ENCODE peak calls at places on chromosome 19, in seven cellular contexts. I, H, C, E, S, U and M are unnamed samples. For H3K4me1, the result is how much of the 10 kb centered on the place peaks cover.

GRCh38 chr19:18832331-18833140 is 777 bp downstream of the UPF1 start:
- DNase-seq in S (no peak), U (no peak), H (no peak), E (no peak), I (no peak), C (no peak), M (no peak)

GRCh38 chr19:55257461-55258411 is 1.1 kb downstream of the PPP6R1 start:
- DNase-seq in C (peak), I (no peak), E (peak), H (no peak), S (no peak), U (no peak), M (no peak)

GRCh38 chr19:57308514-57308913 is 11.8 kb upstream of the ZNF543 start:
- DNase-seq in C (no peak), H (no peak), S (no peak), I (no peak), E (no peak), U (no peak), M (no peak)

GRCh38 chr19:4613258-4613751 is 26.0 kb upstream of the TNFAIP8L1 start:
- DNase-seq in C (no peak), S (no peak), I (no peak), U (no peak), E (no peak), H (no peak), M (no peak)

GRCh38 chr19:48330012-48330681 is 4.8 kb downstream of the EMP3 start:
- DNase-seq in U (peak), E (no peak), S (no peak), I (peak), H (no peak), C (no peak), M (no peak)

GRCh38 chr19:38111898-38112297 is 112.1 kb downstream of the DPF1 start:
- DNase-seq in C (no peak), I (no peak), H (no peak), U (no peak), S (no peak), E (no peak), M (no peak)

GRCh38 chr19:47379398-47379938 is 30.4 kb downstream of the DHX34 start:
- DNase-seq in S (no peak), I (no peak), U (no peak), E (no peak), H (no peak), C (no peak), M (no peak)

GRCh38 chr19:18951721-18952281 is 10.8 kb upstream of the HOMER3 start:
- DNase-seq in C (no peak), I (no peak), S (no peak), U (no peak), H (no peak), E (no peak), M (no peak)

GRCh38 chr19:46431824-46432223 is 3.1 kb upstream of the PNMA8C start:
- DNase-seq in I (no peak), U (no peak), H (no peak), S (no peak), E (no peak), C (no peak), M (no peak)

GRCh38 chr19:4267101-4267900 is 11.8 kb upstream of the SHD start:
- DNase-seq in H (no peak), U (peak), C (peak), S (peak), I (peak), E (peak), M (peak)

GRCh38 chr19:45754323-45754722 is 14.7 kb downstream of the SIX5 start:
- DNase-seq in S (no peak), H (no peak), U (no peak), I (no peak), E (no peak), C (no peak), M (no peak)

GRCh38 chr19:11736696-11737095 is 2.0 kb downstream of the ZNF823 start:
- DNase-seq in S (no peak), H (no peak), I (peak), U (peak), E (peak), C (peak), M (no peak)

GRCh38 chr19:13033819-13034611 is 38.7 kb downstream of the NFIX start:
- DNase-seq in I (peak), S (peak), H (no peak), U (peak), C (peak), E (peak), M (no peak)

GRCh38 chr19:11479470-11480080 is 1.3 kb downstream of the ELAVL3 start:
- DNase-seq in E (peak), C (no peak), U (peak), I (no peak), H (no peak), S (no peak), M (no peak)

GRCh38 chr19:16022251-16022650 is 54.0 kb upstream of the TPM4 start:
- DNase-seq in C (no peak), U (no peak), E (no peak), H (no peak), I (no peak), S (no peak), M (no peak)

GRCh38 chr19:28009696-28010095 is 1203.3 kb downstream of the UQCRFS1 start:
- DNase-seq in I (no peak), U (peak), S (no peak), C (no peak), E (peak), H (no peak), M (no peak)

GRCh38 chr19:13195678-13196077 is 45.5 kb downstream of the IER2 start:
- DNase-seq in U (no peak), C (no peak), I (peak), S (no peak), H (no peak), E (no peak), M (no peak)

GRCh38 chr19:10105241-10106099 is 692 bp upstream of the PPAN start:
- DNase-seq in C (no peak), S (no peak), H (no peak), E (no peak), U (no peak), I (no peak), M (no peak)

GRCh38 chr19:53621885-53622710 is 9.7 kb upstream of the DPRX start:
- DNase-seq in C (no peak), I (no peak), S (no peak), E (peak), H (no peak), U (no peak), M (no peak)

GRCh38 chr19:53624776-53625540 is 6.8 kb upstream of the DPRX start:
- DNase-seq in E (no peak), S (no peak), C (no peak), U (no peak), I (no peak), H (no peak), M (no peak)

GRCh38 chr19:53631949-53632407 is at the start of gene DPRX:
- DNase-seq in I (no peak), S (no peak), U (no peak), E (no peak), H (no peak), C (no peak), M (no peak)

GRCh38 chr19:53626941-53627340 is 4.9 kb upstream of the DPRX start:
- DNase-seq in U (no peak), S (no peak), H (no peak), E (no peak), I (no peak), C (no peak), M (no peak)
- H3K4me1 ChIP-seq in U (under half), S (under half), H (under half), E (under half), I (under half), C (under half), M (under half)

GRCh38 chr19:52099497-52100138 is 4.1 kb upstream of the ZNF841 start:
- DNase-seq in I (no peak), U (no peak), H (no peak), E (no peak), C (no peak), S (no peak), M (no peak)

GRCh38 chr19:52094526-52094925 is 1.0 kb downstream of the ZNF841 start:
- DNase-seq in H (no peak), C (no peak), U (no peak), I (no peak), E (no peak), S (no peak), M (no peak)

GRCh38 chr19:52095172-52096014 is at the start of gene ZNF841:
- DNase-seq in C (peak), U (peak), S (no peak), H (peak), E (peak), I (peak), M (peak)
- H3K27ac ChIP-seq in C (peak), U (peak), S (no peak), H (peak), E (peak), I (peak), M (peak)

DNA sequence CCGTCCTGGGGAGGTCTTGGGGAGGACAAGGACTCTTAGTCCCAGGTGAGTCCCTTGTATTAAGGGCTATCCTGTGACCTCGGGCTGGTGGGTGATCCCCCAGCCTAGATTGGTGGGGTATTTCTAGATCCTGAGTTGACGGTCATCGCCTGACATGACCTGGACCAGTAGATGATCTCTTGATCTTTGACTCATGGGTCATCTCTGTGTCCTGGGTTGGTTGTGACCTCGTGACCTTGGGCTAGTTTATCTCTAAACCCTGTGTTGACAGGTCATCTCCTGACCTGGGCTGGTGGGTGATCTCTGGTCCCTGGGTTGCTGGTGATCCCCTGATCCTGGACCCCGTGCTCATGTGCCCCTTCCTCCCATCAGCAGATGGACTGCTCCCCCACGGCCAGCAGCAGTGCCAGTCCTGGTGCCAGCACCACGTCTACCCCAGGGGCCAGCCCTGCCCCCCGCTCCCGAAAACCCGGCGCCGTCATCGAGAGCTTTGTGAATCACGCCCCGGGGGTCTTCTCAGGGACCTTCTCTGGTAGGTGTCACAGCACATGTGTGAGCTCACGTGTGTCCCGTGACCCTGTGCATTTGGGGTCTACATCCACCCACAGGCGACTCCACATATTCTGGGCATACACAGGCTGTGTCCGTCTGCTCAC is 6.3 kb downstream of the MIDN start:
- DNase-seq in U (no peak), E (no peak), S (no peak), I (no peak), C (no peak), H (no peak), M (no peak)
- H3K4me1 ChIP-seq in U (under half), E (under half), S (half or more), I (under half), C (under half), H (under half), M (half or more)

GRCh38 chr19:6532244-6532999 is 1.6 kb downstream of the TNFSF9 start:
- DNase-seq in U (no peak), I (no peak), E (no peak), C (no peak), S (no peak), H (no peak), M (no peak)
- H3K27ac ChIP-seq in U (no peak), I (no peak), E (no peak), C (no peak), S (peak), H (no peak), M (no peak)

GRCh38 chr19:7188682-7189629 is 105.3 kb downstream of the INSR start:
- DNase-seq in U (no peak), S (no peak), I (no peak), E (peak), C (no peak), H (no peak), M (no peak)
- H3K4me1 ChIP-seq in U (under half), S (under half), I (under half), E (under half), C (under half), H (under half), M (under half)